ENCODE peak calls at places on chromosomes 11 and 22, in seven cellular contexts. One of them, this sample, is unnamed.
A peak's percentile ranks its signal among the peaks of the same experiment; 100 is the strongest.

GRCh38 chr22:17954860-17955587 is 69.3 kb downstream of the MICAL3 start:
- DNase-seq in AG04450: no peak
- DNase-seq in CD4-positive, alpha-beta T cell: no peak
- DNase-seq in AG09309: no peak
- DNase-seq in heart left ventricle: no peak
- DNase-seq in GM12864: no peak
- DNase-seq in astrocyte: no peak
- DNase-seq in this sample: no peak

GRCh38 chr11:92977401-92977800 is 8.0 kb downstream of the MTNR1B start:
- DNase-seq in astrocyte: no peak
- DNase-seq in CD4-positive, alpha-beta T cell: no peak
- DNase-seq in heart left ventricle: no peak
- DNase-seq in AG04450: no peak
- DNase-seq in AG09309: no peak
- DNase-seq in GM12864: no peak
- DNase-seq in this sample: no peak

GRCh38 chr11:100949443-100949842 is 180.2 kb downstream of the PGR start:
- DNase-seq in AG04450: no peak
- DNase-seq in heart left ventricle: no peak
- DNase-seq in GM12864: no peak
- DNase-seq in CD4-positive, alpha-beta T cell: no peak
- DNase-seq in AG09309: no peak
- DNase-seq in astrocyte: no peak
- DNase-seq in this sample: no peak

GRCh38 chr22:48438791-48439559 is 1388.7 kb downstream of the BRD1 start:
- DNase-seq in heart left ventricle: no peak
- DNase-seq in GM12864: no peak
- DNase-seq in AG04450: no peak
- DNase-seq in CD4-positive, alpha-beta T cell: no peak
- DNase-seq in AG09309: peak; percentile 29
- DNase-seq in astrocyte: no peak
- DNase-seq in this sample: no peak

GRCh38 chr11:31477528-31478255 is 31.7 kb downstream of the IMMP1L start:
- DNase-seq in astrocyte: no peak
- DNase-seq in GM12864: no peak
- DNase-seq in heart left ventricle: no peak
- DNase-seq in AG04450: no peak
- DNase-seq in AG09309: no peak
- DNase-seq in CD4-positive, alpha-beta T cell: no peak
- DNase-seq in this sample: no peak

GRCh38 chr11:15119826-15120225 is 5.1 kb downstream of the INSC start:
- DNase-seq in GM12864: no peak
- DNase-seq in CD4-positive, alpha-beta T cell: no peak
- DNase-seq in heart left ventricle: no peak
- DNase-seq in AG09309: no peak
- DNase-seq in astrocyte: no peak
- DNase-seq in AG04450: no peak
- DNase-seq in this sample: no peak

GRCh38 chr22:24434472-24435322 is 7.3 kb downstream of the ADORA2A start:
- DNase-seq in astrocyte: peak; percentile 19
- DNase-seq in GM12864: peak; percentile 84
- DNase-seq in heart left ventricle: peak; percentile 78
- DNase-seq in AG04450: no peak
- DNase-seq in CD4-positive, alpha-beta T cell: no peak
- DNase-seq in AG09309: no peak
- DNase-seq in this sample: no peak

GRCh38 chr22:35971418-35972119 is 57.1 kb downstream of the RBFOX2 start:
- DNase-seq in CD4-positive, alpha-beta T cell: no peak
- DNase-seq in heart left ventricle: peak; percentile 49
- DNase-seq in GM12864: no peak
- DNase-seq in astrocyte: peak; percentile 91
- DNase-seq in AG09309: peak; percentile 92
- DNase-seq in AG04450: peak; percentile 80
- DNase-seq in this sample: no peak

GRCh38 chr11:76975513-76975912 is 58.7 kb upstream of the B3GNT6 start:
- DNase-seq in GM12864: no peak
- DNase-seq in heart left ventricle: no peak
- DNase-seq in AG04450: no peak
- DNase-seq in CD4-positive, alpha-beta T cell: no peak
- DNase-seq in AG09309: no peak
- DNase-seq in astrocyte: no peak
- DNase-seq in this sample: no peak

GRCh38 chr11:74520316-74520715 is 26.8 kb upstream of the LIPT2 start:
- DNase-seq in heart left ventricle: no peak
- DNase-seq in AG09309: no peak
- DNase-seq in GM12864: no peak
- DNase-seq in CD4-positive, alpha-beta T cell: no peak
- DNase-seq in AG04450: no peak
- DNase-seq in astrocyte: no peak
- DNase-seq in this sample: no peak

GRCh38 chr11:110468095-110468494 is 38.3 kb downstream of the FDX1 start:
- DNase-seq in CD4-positive, alpha-beta T cell: no peak
- DNase-seq in heart left ventricle: no peak
- DNase-seq in GM12864: no peak
- DNase-seq in AG04450: no peak
- DNase-seq in AG09309: no peak
- DNase-seq in astrocyte: no peak
- DNase-seq in this sample: no peak

GRCh38 chr11:12137938-12138731 is 27.7 kb downstream of the MICAL2 start:
- DNase-seq in CD4-positive, alpha-beta T cell: no peak
- DNase-seq in GM12864: no peak
- DNase-seq in AG04450: peak; percentile 83
- DNase-seq in astrocyte: peak; percentile 98
- DNase-seq in heart left ventricle: no peak
- DNase-seq in AG09309: peak; percentile 87
- DNase-seq in this sample: no peak

GRCh38 chr11:102070766-102071165 is 23.5 kb downstream of the CFAP300 start:
- DNase-seq in heart left ventricle: no peak
- DNase-seq in AG04450: no peak
- DNase-seq in CD4-positive, alpha-beta T cell: no peak
- DNase-seq in GM12864: no peak
- DNase-seq in AG09309: no peak
- DNase-seq in astrocyte: no peak
- DNase-seq in this sample: no peak

GRCh38 chr22:19645391-19645790 is 68.9 kb upstream of the SEPTIN5 start:
- DNase-seq in astrocyte: no peak
- DNase-seq in AG04450: no peak
- DNase-seq in AG09309: no peak
- DNase-seq in GM12864: no peak
- DNase-seq in heart left ventricle: no peak
- DNase-seq in CD4-positive, alpha-beta T cell: no peak
- DNase-seq in this sample: no peak

GRCh38 chr11:134289167-134289566 is 13.0 kb downstream of the GLB1L3 start:
- DNase-seq in heart left ventricle: no peak
- DNase-seq in AG09309: no peak
- DNase-seq in GM12864: no peak
- DNase-seq in astrocyte: no peak
- DNase-seq in AG04450: no peak
- DNase-seq in CD4-positive, alpha-beta T cell: no peak
- DNase-seq in this sample: no peak

GRCh38 chr11:69215784-69216415 is 60.2 kb downstream of the SMIM38 start:
- DNase-seq in astrocyte: peak; percentile 45
- DNase-seq in CD4-positive, alpha-beta T cell: no peak
- DNase-seq in heart left ventricle: no peak
- DNase-seq in AG09309: no peak
- DNase-seq in GM12864: no peak
- DNase-seq in AG04450: peak; percentile 10
- DNase-seq in this sample: no peak

GRCh38 chr11:85114786-85115185 is 512.4 kb downstream of the DLG2 start:
- DNase-seq in astrocyte: peak; percentile 2
- DNase-seq in AG09309: no peak
- DNase-seq in CD4-positive, alpha-beta T cell: no peak
- DNase-seq in GM12864: no peak
- DNase-seq in AG04450: peak; percentile 32
- DNase-seq in heart left ventricle: no peak
- DNase-seq in this sample: no peak

GRCh38 chr11:65850217-65851082 is 7.5 kb downstream of the CFL1 start:
- DNase-seq in heart left ventricle: no peak
- DNase-seq in astrocyte: no peak
- DNase-seq in GM12864: no peak
- DNase-seq in AG09309: no peak
- DNase-seq in AG04450: no peak
- DNase-seq in CD4-positive, alpha-beta T cell: no peak
- DNase-seq in this sample: no peak

GRCh38 chr22:29457730-29458129 is 19.3 kb downstream of the RFPL1 start:
- DNase-seq in heart left ventricle: no peak
- DNase-seq in CD4-positive, alpha-beta T cell: no peak
- DNase-seq in AG04450: no peak
- DNase-seq in AG09309: no peak
- DNase-seq in astrocyte: peak; percentile 31
- DNase-seq in GM12864: no peak
- DNase-seq in this sample: peak; percentile 49

GRCh38 chr11:75597636-75598035 is 35.6 kb downstream of the SERPINH1 start:
- DNase-seq in CD4-positive, alpha-beta T cell: no peak
- DNase-seq in AG09309: no peak
- DNase-seq in AG04450: no peak
- DNase-seq in astrocyte: no peak
- DNase-seq in GM12864: no peak
- DNase-seq in heart left ventricle: no peak
- DNase-seq in this sample: peak; percentile 47

GRCh38 chr11:47524200-47524874 is 28.6 kb downstream of the CELF1 start:
- DNase-seq in GM12864: no peak
- DNase-seq in AG04450: no peak
- DNase-seq in heart left ventricle: peak; percentile 33
- DNase-seq in CD4-positive, alpha-beta T cell: peak; percentile 33
- DNase-seq in AG09309: no peak
- DNase-seq in astrocyte: no peak
- DNase-seq in this sample: no peak

GRCh38 chr22:22761606-22761962 is 117.2 kb downstream of the GGTLC2 start:
- DNase-seq in heart left ventricle: no peak
- DNase-seq in CD4-positive, alpha-beta T cell: no peak
- DNase-seq in GM12864: no peak
- DNase-seq in AG09309: no peak
- DNase-seq in astrocyte: no peak
- DNase-seq in AG04450: no peak
- DNase-seq in this sample: no peak

GRCh38 chr11:68335693-68336092 is 23.3 kb downstream of the LRP5 start:
- DNase-seq in AG09309: no peak
- DNase-seq in AG04450: no peak
- DNase-seq in heart left ventricle: no peak
- DNase-seq in astrocyte: no peak
- DNase-seq in CD4-positive, alpha-beta T cell: no peak
- DNase-seq in GM12864: no peak
- DNase-seq in this sample: no peak

GRCh38 chr11:111148116-111148515 is 97.4 kb upstream of the POU2AF2 start:
- DNase-seq in AG09309: no peak
- DNase-seq in GM12864: no peak
- DNase-seq in AG04450: no peak
- DNase-seq in CD4-positive, alpha-beta T cell: no peak
- DNase-seq in astrocyte: no peak
- DNase-seq in heart left ventricle: no peak
- DNase-seq in this sample: no peak

GRCh38 chr11:37449146-37449545 is 851.1 kb upstream of the RAG2 start:
- DNase-seq in GM12864: no peak
- DNase-seq in CD4-positive, alpha-beta T cell: no peak
- DNase-seq in AG04450: peak; percentile 32
- DNase-seq in heart left ventricle: no peak
- DNase-seq in AG09309: no peak
- DNase-seq in astrocyte: peak; percentile 41
- DNase-seq in this sample: no peak

GRCh38 chr22:28710889-28711285 is 30.7 kb downstream of the CHEK2 start:
- DNase-seq in GM12864: no peak
- DNase-seq in heart left ventricle: no peak
- DNase-seq in CD4-positive, alpha-beta T cell: no peak
- DNase-seq in AG09309: no peak
- DNase-seq in astrocyte: peak; percentile 4
- DNase-seq in AG04450: no peak
- DNase-seq in this sample: no peak

GRCh38 chr11:112961751-112962747 is 829 bp downstream of the NCAM1 start:
- DNase-seq in heart left ventricle: peak; percentile 48
- DNase-seq in AG04450: no peak
- DNase-seq in CD4-positive, alpha-beta T cell: no peak
- DNase-seq in GM12864: no peak
- DNase-seq in AG09309: no peak
- DNase-seq in astrocyte: no peak
- DNase-seq in this sample: peak; percentile 48

GRCh38 chr11:128346808-128347207 is 240.6 kb downstream of the ETS1 start:
- DNase-seq in CD4-positive, alpha-beta T cell: no peak
- DNase-seq in GM12864: no peak
- DNase-seq in AG04450: no peak
- DNase-seq in astrocyte: peak; percentile 88
- DNase-seq in AG09309: no peak
- DNase-seq in heart left ventricle: no peak
- DNase-seq in this sample: no peak

GRCh38 chr11:40183073-40184064 is 1276.1 kb downstream of the LRRC4C start:
- DNase-seq in AG09309: no peak
- DNase-seq in heart left ventricle: no peak
- DNase-seq in GM12864: peak; percentile 4
- DNase-seq in CD4-positive, alpha-beta T cell: no peak
- DNase-seq in AG04450: no peak
- DNase-seq in astrocyte: no peak
- DNase-seq in this sample: no peak
- TF ChIP-seq CTCF in AG09309: no peak
- TF ChIP-seq CTCF in heart left ventricle: no peak
- TF ChIP-seq CTCF in GM12864: no peak
- TF ChIP-seq CTCF in CD4-positive, alpha-beta T cell: no peak
- TF ChIP-seq CTCF in AG04450: no peak
- TF ChIP-seq CTCF in astrocyte: no peak
- TF ChIP-seq CTCF in this sample: no peak

GRCh38 chr11:2391663-2391975 is 8.9 kb upstream of the TSSC4 start:
- DNase-seq in AG04450: no peak
- DNase-seq in astrocyte: no peak
- DNase-seq in heart left ventricle: no peak
- DNase-seq in GM12864: no peak
- DNase-seq in CD4-positive, alpha-beta T cell: no peak
- DNase-seq in AG09309: no peak
- DNase-seq in this sample: no peak
- TF ChIP-seq CTCF in AG04450: no peak
- TF ChIP-seq CTCF in astrocyte: no peak
- TF ChIP-seq CTCF in heart left ventricle: no peak
- TF ChIP-seq CTCF in GM12864: no peak
- TF ChIP-seq CTCF in CD4-positive, alpha-beta T cell: no peak
- TF ChIP-seq CTCF in AG09309: no peak
- TF ChIP-seq CTCF in this sample: no peak

GRCh38 chr22:40479126-40479800 is 108.9 kb downstream of the SGSM3 start:
- DNase-seq in AG04450: no peak
- DNase-seq in heart left ventricle: no peak
- DNase-seq in GM12864: no peak
- DNase-seq in astrocyte: no peak
- DNase-seq in CD4-positive, alpha-beta T cell: no peak
- DNase-seq in AG09309: no peak
- DNase-seq in this sample: no peak
- TF ChIP-seq CTCF in AG04450: no peak
- TF ChIP-seq CTCF in heart left ventricle: no peak
- TF ChIP-seq CTCF in GM12864: no peak
- TF ChIP-seq CTCF in astrocyte: no peak
- TF ChIP-seq CTCF in CD4-positive, alpha-beta T cell: peak; percentile 43
- TF ChIP-seq CTCF in AG09309: no peak
- TF ChIP-seq CTCF in this sample: no peak

DNA sequence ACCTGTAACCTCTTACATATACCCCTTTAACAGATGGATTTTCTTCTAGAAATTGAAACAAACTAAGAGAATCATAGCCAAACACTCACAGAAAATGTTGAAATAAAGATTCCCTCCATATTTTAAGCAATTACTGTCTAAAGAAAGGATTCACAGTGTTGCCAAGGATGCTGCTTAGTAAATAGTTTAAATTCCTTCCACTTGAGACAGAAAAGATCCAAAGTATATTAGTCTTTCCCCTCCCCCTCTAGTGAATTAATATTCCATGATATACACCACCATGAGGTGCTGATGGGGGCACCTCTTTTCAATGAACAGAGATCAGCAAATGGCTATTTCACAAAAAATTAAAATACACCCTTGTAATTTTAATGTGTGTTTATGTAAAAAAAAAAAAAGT is 186.8 kb downstream of the SOX6 start:
- DNase-seq in heart left ventricle: no peak
- DNase-seq in GM12864: no peak
- DNase-seq in CD4-positive, alpha-beta T cell: no peak
- DNase-seq in AG04450: no peak
- DNase-seq in AG09309: no peak
- DNase-seq in astrocyte: no peak
- DNase-seq in this sample: no peak
- TF ChIP-seq CTCF in heart left ventricle: no peak
- TF ChIP-seq CTCF in GM12864: no peak
- TF ChIP-seq CTCF in CD4-positive, alpha-beta T cell: no peak
- TF ChIP-seq CTCF in AG04450: peak; percentile 27
- TF ChIP-seq CTCF in AG09309: no peak
- TF ChIP-seq CTCF in astrocyte: peak; percentile 9
- TF ChIP-seq CTCF in this sample: no peak